ENCODE peak calls at places on chromosomes 2 and 18, in six cellular contexts. One of them, this sample, is unnamed. For H3K27me3 and H3K4me1, the result is how much of the 10 kb centered on the place peaks cover.

GRCh38 chr2:30306522-30306921 is 75.2 kb downstream of the LBH start:
- DNase-seq in left lung: no peak
- DNase-seq in psoas muscle: no peak
- DNase-seq in prostate gland: no peak
- DNase-seq in body of pancreas: no peak
- DNase-seq in fibroblast of lung: peak
- DNase-seq in this sample: no peak

GRCh38 chr2:75108937-75109482 is 90.3 kb downstream of the TACR1 start:
- DNase-seq in psoas muscle: no peak
- DNase-seq in left lung: no peak
- DNase-seq in fibroblast of lung: no peak
- DNase-seq in prostate gland: no peak
- DNase-seq in body of pancreas: no peak
- DNase-seq in this sample: no peak

GRCh38 chr2:113103958-113104627 is 23.3 kb upstream of the IL1RN start:
- DNase-seq in body of pancreas: no peak
- DNase-seq in prostate gland: no peak
- DNase-seq in psoas muscle: no peak
- DNase-seq in fibroblast of lung: peak
- DNase-seq in left lung: no peak
- DNase-seq in this sample: no peak

GRCh38 chr2:27400348-27401135 is 8.8 kb downstream of the PPM1G start:
- DNase-seq in prostate gland: no peak
- DNase-seq in left lung: no peak
- DNase-seq in body of pancreas: no peak
- DNase-seq in fibroblast of lung: no peak
- DNase-seq in psoas muscle: no peak
- DNase-seq in this sample: no peak

GRCh38 chr18:45363258-45363657 is 252.0 kb upstream of the SLC14A2 start:
- DNase-seq in fibroblast of lung: no peak
- DNase-seq in psoas muscle: no peak
- DNase-seq in body of pancreas: no peak
- DNase-seq in prostate gland: no peak
- DNase-seq in left lung: no peak
- DNase-seq in this sample: no peak

GRCh38 chr2:44335806-44336538 is 25.3 kb downstream of the PREPL start:
- DNase-seq in fibroblast of lung: peak
- DNase-seq in psoas muscle: no peak
- DNase-seq in body of pancreas: no peak
- DNase-seq in left lung: no peak
- DNase-seq in prostate gland: no peak
- DNase-seq in this sample: no peak

GRCh38 chr18:58069721-58070292 is 25.8 kb downstream of the NEDD4L start:
- DNase-seq in prostate gland: no peak
- DNase-seq in left lung: no peak
- DNase-seq in psoas muscle: no peak
- DNase-seq in body of pancreas: peak
- DNase-seq in fibroblast of lung: no peak
- DNase-seq in this sample: no peak

GRCh38 chr2:210072922-210073509 is 70.6 kb downstream of the RPE start:
- DNase-seq in prostate gland: peak
- DNase-seq in body of pancreas: peak
- DNase-seq in fibroblast of lung: peak
- DNase-seq in left lung: no peak
- DNase-seq in psoas muscle: no peak
- DNase-seq in this sample: no peak

GRCh38 chr2:191739194-191739593 is 61.3 kb downstream of the NABP1 start:
- DNase-seq in prostate gland: no peak
- DNase-seq in left lung: no peak
- DNase-seq in fibroblast of lung: peak
- DNase-seq in body of pancreas: no peak
- DNase-seq in psoas muscle: no peak
- DNase-seq in this sample: no peak

GRCh38 chr2:165369131-165369935 is 100.2 kb upstream of the CSRNP3 start:
- DNase-seq in prostate gland: peak
- DNase-seq in fibroblast of lung: peak
- DNase-seq in left lung: peak
- DNase-seq in body of pancreas: peak
- DNase-seq in psoas muscle: no peak
- DNase-seq in this sample: no peak

DNA sequence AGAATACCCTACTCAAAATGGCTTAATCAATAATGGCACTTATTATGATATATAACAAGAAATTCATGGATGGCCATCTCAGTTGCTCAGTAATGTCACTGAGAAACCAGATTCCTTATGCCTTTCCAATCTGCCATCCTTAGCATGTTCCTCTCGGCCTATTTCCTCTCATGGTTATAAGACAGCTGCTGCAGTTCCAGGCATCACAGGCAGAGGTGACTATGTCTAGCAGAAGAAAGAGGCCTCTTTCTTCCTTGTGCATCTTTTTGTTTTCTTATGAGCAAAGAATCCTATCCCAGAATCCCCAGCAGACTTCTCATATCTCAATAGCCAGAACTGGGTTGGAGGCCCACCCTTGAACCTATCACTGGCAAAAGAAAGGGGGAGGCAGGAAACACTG is 310.6 kb upstream of the SPRED2 start:
- DNase-seq in left lung: no peak
- DNase-seq in prostate gland: no peak
- DNase-seq in fibroblast of lung: no peak
- DNase-seq in body of pancreas: no peak
- DNase-seq in psoas muscle: no peak
- DNase-seq in this sample: no peak
- TF ChIP-seq CTCF in left lung: no peak
- TF ChIP-seq CTCF in prostate gland: no peak
- TF ChIP-seq CTCF in fibroblast of lung: no peak
- TF ChIP-seq CTCF in body of pancreas: no peak
- TF ChIP-seq CTCF in psoas muscle: no peak
- TF ChIP-seq CTCF in this sample: no peak

DNA sequence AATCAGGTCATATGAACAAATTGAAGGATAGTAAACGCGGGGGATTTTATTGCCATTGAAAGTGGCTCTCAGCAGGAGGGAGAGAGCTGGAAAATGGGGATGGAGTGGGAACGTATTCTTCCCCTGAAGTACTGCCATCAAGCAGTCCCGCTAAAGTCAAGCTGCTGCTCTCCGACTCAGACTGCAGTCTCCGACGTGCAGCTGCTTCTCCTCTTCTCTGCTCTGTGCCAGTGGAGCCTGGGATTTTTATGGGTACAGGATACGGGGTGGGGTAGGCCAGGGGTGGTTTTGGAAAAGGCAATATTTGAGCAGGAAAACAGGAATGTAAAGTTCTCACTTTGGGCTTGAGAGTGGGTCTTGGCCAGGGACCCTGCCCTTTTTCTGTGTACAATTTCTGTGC is 33.0 kb downstream of the KCTD18 start:
- DNase-seq in prostate gland: no peak
- DNase-seq in fibroblast of lung: no peak
- DNase-seq in psoas muscle: no peak
- DNase-seq in left lung: no peak
- DNase-seq in body of pancreas: no peak
- DNase-seq in this sample: no peak
- H3K27me3 ChIP-seq in prostate gland: under half
- H3K27me3 ChIP-seq in fibroblast of lung: under half
- H3K27me3 ChIP-seq in psoas muscle: under half
- H3K27me3 ChIP-seq in left lung: under half
- H3K27me3 ChIP-seq in body of pancreas: under half
- H3K27me3 ChIP-seq in this sample: under half

DNA sequence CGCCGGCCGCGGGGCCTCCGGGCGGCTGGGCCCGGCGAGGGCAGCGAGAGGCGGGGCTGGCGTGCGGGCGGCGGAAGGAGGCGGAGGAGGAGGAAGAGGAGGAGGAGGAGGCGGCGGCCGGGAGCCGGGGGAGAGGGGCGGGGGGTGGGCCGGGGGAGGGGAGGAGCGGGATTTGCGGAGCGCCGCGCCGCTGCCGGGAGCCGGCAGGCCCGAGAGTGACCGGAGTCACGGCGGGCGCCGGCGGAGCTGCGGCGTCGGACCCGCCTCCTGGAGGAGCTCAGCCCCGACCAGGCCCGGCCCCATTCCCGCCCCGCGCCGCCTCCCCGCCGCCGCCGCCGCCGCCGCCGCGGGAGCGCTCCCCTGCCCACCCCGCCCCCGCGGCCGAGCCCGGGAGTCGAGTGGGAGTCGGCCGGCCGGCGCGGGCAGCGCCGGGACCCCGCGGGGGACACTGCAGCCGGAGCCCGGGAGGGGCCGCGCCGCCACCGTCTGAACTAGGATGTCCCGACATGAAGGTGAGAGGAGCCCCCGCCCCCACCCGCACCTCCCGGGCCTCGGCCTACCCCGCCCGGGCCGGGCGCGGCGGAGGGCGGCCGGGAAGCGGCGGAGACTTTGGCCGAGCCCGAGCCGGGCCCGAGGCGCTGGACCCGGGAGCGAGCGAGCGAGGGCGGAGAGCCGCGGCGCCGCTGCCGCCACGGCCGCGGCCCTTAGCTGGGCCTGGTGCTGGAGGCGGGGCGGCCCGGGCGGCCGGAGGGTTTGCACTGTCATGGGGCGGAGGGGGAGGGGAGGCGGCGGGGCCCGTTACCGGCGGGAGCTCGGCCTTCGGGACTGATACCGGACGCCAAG is at the start of gene KCMF1:
- DNase-seq in prostate gland: peak
- DNase-seq in fibroblast of lung: peak
- DNase-seq in left lung: peak
- DNase-seq in body of pancreas: peak
- DNase-seq in psoas muscle: peak
- DNase-seq in this sample: peak
- H3K4me1 ChIP-seq in prostate gland: under half
- H3K4me1 ChIP-seq in fibroblast of lung: under half
- H3K4me1 ChIP-seq in left lung: under half
- H3K4me1 ChIP-seq in body of pancreas: half or more
- H3K4me1 ChIP-seq in psoas muscle: half or more
- H3K4me1 ChIP-seq in this sample: under half

GRCh38 chr2:39514825-39515224 is 77.7 kb upstream of the MAP4K3 start:
- DNase-seq in left lung: no peak
- DNase-seq in psoas muscle: no peak
- DNase-seq in fibroblast of lung: no peak
- DNase-seq in body of pancreas: no peak
- DNase-seq in prostate gland: no peak
- DNase-seq in this sample: no peak
- TF ChIP-seq CTCF in left lung: no peak
- TF ChIP-seq CTCF in psoas muscle: no peak
- TF ChIP-seq CTCF in fibroblast of lung: no peak
- TF ChIP-seq CTCF in body of pancreas: no peak
- TF ChIP-seq CTCF in prostate gland: no peak
- TF ChIP-seq CTCF in this sample: no peak

GRCh38 chr2:231706731-231707624 is 1.3 kb upstream of the PTMA start:
- DNase-seq in fibroblast of lung: peak
- DNase-seq in left lung: peak
- DNase-seq in psoas muscle: peak
- DNase-seq in body of pancreas: peak
- DNase-seq in prostate gland: peak
- DNase-seq in this sample: peak
- H3K27me3 ChIP-seq in fibroblast of lung: under half
- H3K27me3 ChIP-seq in left lung: under half
- H3K27me3 ChIP-seq in psoas muscle: under half
- H3K27me3 ChIP-seq in body of pancreas: under half
- H3K27me3 ChIP-seq in prostate gland: under half
- H3K27me3 ChIP-seq in this sample: under half

This sample was measured in Peyer's patch.